ENCODE peak calls at places on chromosome 16, in ten cellular contexts. A, Y, M, P, L, W, F, R, H and U are unnamed samples.

GRCh38 chr16:71771571-71771970 is 37.1 kb downstream of the AP1G1 start:
- DNase-seq in P (no peak), H (no peak), L (no peak), W (no peak), A (no peak), Y (no peak), R (no peak), F (no peak), M (no peak), U (no peak)

GRCh38 chr16:55478827-55479559 is at the start of gene MMP2:
- DNase-seq in H (no peak), L (peak), M (no peak), P (peak), Y (no peak), W (peak), A (peak), R (peak), F (no peak), U (no peak)

GRCh38 chr16:54283735-54284318 is 2.8 kb downstream of the IRX3 start:
- DNase-seq in L (no peak), A (no peak), Y (no peak), M (no peak), P (no peak), H (no peak), F (no peak), R (no peak), W (no peak), U (no peak)

GRCh38 chr16:17445421-17445820 is 25.3 kb downstream of the XYLT1 start:
- DNase-seq in F (no peak), Y (no peak), H (no peak), M (no peak), L (no peak), P (no peak), A (no peak), R (no peak), W (no peak), U (no peak)

GRCh38 chr16:75203667-75204409 is 3.1 kb downstream of the CTRB2 start:
- DNase-seq in L (peak), P (no peak), F (no peak), H (no peak), W (no peak), M (no peak), Y (no peak), A (no peak), R (no peak), U (no peak)

GRCh38 chr16:19645557-19645981 is 72.5 kb downstream of the KNOP1 start:
- DNase-seq in W (peak), R (no peak), A (no peak), H (no peak), F (no peak), L (no peak), M (no peak), P (peak), Y (no peak), U (no peak)

GRCh38 chr16:77169650-77170236 is 21.2 kb upstream of the MON1B start:
- DNase-seq in A (peak), Y (peak), R (peak), L (no peak), P (no peak), W (peak), H (no peak), M (no peak), F (no peak), U (no peak)

GRCh38 chr16:67555795-67556212 is 6.5 kb upstream of the CTCF start:
- DNase-seq in F (no peak), Y (no peak), A (peak), H (peak), P (no peak), L (no peak), M (no peak), R (no peak), W (no peak), U (no peak)

GRCh38 chr16:68658258-68658973 is 13.3 kb downstream of the CDH3 start:
- DNase-seq in A (peak), M (no peak), Y (peak), W (peak), H (no peak), L (no peak), R (peak), F (peak), P (no peak), U (peak)

GRCh38 chr16:84195201-84196093 is 4.5 kb downstream of the ADAD2 start:
- DNase-seq in L (peak), Y (no peak), R (no peak), H (no peak), M (no peak), P (no peak), A (no peak), F (no peak), W (no peak), U (no peak)

GRCh38 chr16:10112021-10112420 is 70.2 kb downstream of the GRIN2A start:
- DNase-seq in F (no peak), Y (no peak), W (no peak), A (no peak), H (no peak), L (no peak), R (no peak), P (no peak), M (no peak), U (no peak)

GRCh38 chr16:12617401-12617819 is 186.3 kb downstream of the CPPED1 start:
- DNase-seq in A (no peak), P (no peak), Y (no peak), H (no peak), R (no peak), W (no peak), M (no peak), F (no peak), L (no peak), U (no peak)

GRCh38 chr16:20905576-20905975 is 5.0 kb downstream of the LYRM1 start:
- DNase-seq in M (no peak), H (no peak), A (peak), R (no peak), P (no peak), Y (no peak), F (no peak), W (no peak), L (no peak), U (no peak)

GRCh38 chr16:88542231-88542630 is 28.0 kb upstream of the ZC3H18 start:
- DNase-seq in H (no peak), L (no peak), A (no peak), M (no peak), F (no peak), Y (no peak), R (no peak), P (no peak), W (no peak), U (no peak)

GRCh38 chr16:85733839-85734170 is 17.1 kb downstream of the C16orf74 start:
- DNase-seq in F (no peak), A (no peak), W (no peak), P (no peak), L (no peak), M (no peak), R (peak), H (no peak), Y (peak), U (no peak)

GRCh38 chr16:85395913-85396878 is 216.9 kb upstream of the GSE1 start:
- DNase-seq in F (no peak), R (peak), L (peak), A (peak), M (peak), Y (no peak), W (peak), P (peak), H (no peak), U (peak)

GRCh38 chr16:35754391-35755369 is 2295.3 kb downstream of the TP53TG3F start:
- DNase-seq in R (no peak), H (no peak), F (no peak), A (no peak), W (no peak), M (no peak), L (no peak), Y (no peak), P (no peak), U (no peak)

GRCh38 chr16:67733734-67734470 is 14.8 kb upstream of the GFOD2 start:
- DNase-seq in Y (no peak), W (no peak), F (no peak), L (peak), M (no peak), A (no peak), R (no peak), P (no peak), H (no peak), U (no peak)

DNA sequence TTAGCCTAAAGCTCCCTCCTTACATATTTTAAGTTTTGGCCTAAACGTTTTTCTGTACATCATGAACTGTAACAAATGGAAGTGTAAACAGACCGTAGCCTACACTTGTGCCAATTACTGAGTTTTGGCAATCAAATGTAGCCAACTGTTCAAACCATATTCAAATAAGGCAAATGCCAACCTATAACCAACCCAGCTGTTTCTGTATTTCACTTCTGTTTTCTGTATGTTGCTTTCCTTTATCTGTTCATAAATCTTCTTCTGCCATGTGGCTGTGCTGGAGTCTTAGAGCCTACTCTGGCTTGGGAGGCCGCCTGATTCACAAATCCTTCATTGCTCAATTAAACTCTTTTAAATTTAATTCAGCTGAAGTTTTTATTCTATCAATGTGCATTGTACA is 6.9 kb upstream of the C16orf78 start:
- DNase-seq in F (no peak), W (no peak), A (no peak), R (peak), M (no peak), L (no peak), Y (no peak), H (no peak), P (no peak), U (no peak)
- H3K4me3 ChIP-seq in F (no peak), W (no peak), A (no peak), R (no peak), M (no peak), L (no peak), Y (no peak), H (no peak), P (no peak), U (no peak)

GRCh38 chr16:47779201-47780016 is 318.3 kb downstream of the PHKB start:
- DNase-seq in L (no peak), P (no peak), M (peak), H (peak), R (no peak), A (peak), F (no peak), W (no peak), Y (peak), U (no peak)
- H3K4me3 ChIP-seq in L (no peak), P (peak), M (peak), H (peak), R (peak), A (peak), F (peak), W (no peak), Y (peak), U (no peak)

DNA sequence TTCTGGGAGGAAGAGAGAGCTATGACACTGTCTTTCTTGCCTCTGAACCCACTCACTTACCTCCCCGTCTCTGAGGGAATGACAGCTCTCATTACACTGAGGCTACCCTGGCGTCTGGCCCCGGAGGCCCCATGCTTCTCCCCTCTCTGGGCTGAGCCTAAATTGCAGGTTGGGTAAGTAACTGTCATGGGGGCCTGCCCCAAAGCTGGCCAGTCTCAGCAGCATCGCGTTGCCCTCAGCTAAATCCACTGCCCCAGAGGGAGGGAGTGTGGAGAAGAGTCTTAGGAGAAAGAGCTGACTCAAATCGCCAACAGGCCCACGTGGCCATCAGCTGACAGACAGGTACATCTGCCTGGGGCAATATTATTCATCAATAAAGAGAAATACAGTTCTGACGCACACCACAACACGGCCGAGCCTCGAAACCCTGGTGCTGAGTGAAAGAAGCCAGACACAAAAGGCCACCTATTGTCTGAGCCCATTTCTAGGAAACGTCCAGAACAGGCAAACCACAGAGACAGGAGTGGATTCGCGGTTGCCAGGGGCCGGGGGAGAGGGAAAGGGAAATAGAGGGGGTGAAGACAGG is 156.3 kb downstream of the C16orf95 start:
- DNase-seq in Y (no peak), W (no peak), M (no peak), R (no peak), A (no peak), F (no peak), P (no peak), L (no peak), H (no peak), U (no peak)
- H3K4me3 ChIP-seq in Y (no peak), W (no peak), M (no peak), R (no peak), A (no peak), F (no peak), P (no peak), L (no peak), H (no peak), U (no peak)

GRCh38 chr16:57143125-57143965 is 42.5 kb downstream of the PSME3IP1 start:
- DNase-seq in M (peak), H (no peak), F (no peak), Y (no peak), A (no peak), W (no peak), P (no peak), L (peak), R (no peak), U (no peak)

GRCh38 chr16:57140866-57141668 is 44.8 kb downstream of the PSME3IP1 start:
- DNase-seq in Y (no peak), R (no peak), W (no peak), H (no peak), M (peak), P (no peak), A (no peak), F (no peak), L (peak), U (no peak)

GRCh38 chr16:57145046-57145963 is 40.5 kb downstream of the PSME3IP1 start:
- DNase-seq in Y (no peak), R (no peak), H (no peak), L (peak), W (no peak), A (no peak), P (no peak), F (no peak), M (no peak), U (no peak)

GRCh38 chr16:57144027-57144426 is 41.8 kb downstream of the PSME3IP1 start:
- DNase-seq in M (no peak), P (no peak), F (no peak), R (no peak), H (no peak), Y (no peak), W (no peak), L (peak), A (no peak), U (no peak)

GRCh38 chr16:57141822-57142631 is 43.8 kb downstream of the PSME3IP1 start:
- DNase-seq in L (peak), W (no peak), H (peak), F (no peak), Y (no peak), R (no peak), A (no peak), M (peak), P (no peak), U (no peak)
- H3K4me3 ChIP-seq in L (no peak), W (no peak), H (peak), F (no peak), Y (no peak), R (no peak), A (no peak), M (no peak), P (no peak), U (no peak)

GRCh38 chr16:27704252-27704651 is 154.3 kb downstream of the KATNIP start:
- DNase-seq in R (peak), M (peak), H (no peak), L (no peak), Y (no peak), F (no peak), P (no peak), A (no peak), W (no peak), U (no peak)

GRCh38 chr16:27701381-27701780 is 151.4 kb downstream of the KATNIP start:
- DNase-seq in M (no peak), L (peak), Y (no peak), H (no peak), W (no peak), A (no peak), R (no peak), P (no peak), F (no peak), U (no peak)

GRCh38 chr16:27703121-27703520 is 153.2 kb downstream of the KATNIP start:
- DNase-seq in H (no peak), M (no peak), R (no peak), W (no peak), Y (no peak), P (no peak), A (no peak), L (peak), F (no peak), U (no peak)

GRCh38 chr16:27706156-27706705 is 156.3 kb downstream of the KATNIP start:
- DNase-seq in M (no peak), R (no peak), Y (no peak), H (no peak), W (no peak), L (peak), A (no peak), F (no peak), P (no peak), U (no peak)

GRCh38 chr16:27703545-27703944 is 153.6 kb downstream of the KATNIP start:
- DNase-seq in Y (no peak), H (no peak), L (peak), M (peak), F (no peak), W (no peak), P (no peak), R (no peak), A (peak), U (no peak)
- H3K4me3 ChIP-seq in Y (no peak), H (no peak), L (no peak), M (no peak), F (no peak), W (no peak), P (no peak), R (no peak), A (no peak), U (no peak)

DNA sequence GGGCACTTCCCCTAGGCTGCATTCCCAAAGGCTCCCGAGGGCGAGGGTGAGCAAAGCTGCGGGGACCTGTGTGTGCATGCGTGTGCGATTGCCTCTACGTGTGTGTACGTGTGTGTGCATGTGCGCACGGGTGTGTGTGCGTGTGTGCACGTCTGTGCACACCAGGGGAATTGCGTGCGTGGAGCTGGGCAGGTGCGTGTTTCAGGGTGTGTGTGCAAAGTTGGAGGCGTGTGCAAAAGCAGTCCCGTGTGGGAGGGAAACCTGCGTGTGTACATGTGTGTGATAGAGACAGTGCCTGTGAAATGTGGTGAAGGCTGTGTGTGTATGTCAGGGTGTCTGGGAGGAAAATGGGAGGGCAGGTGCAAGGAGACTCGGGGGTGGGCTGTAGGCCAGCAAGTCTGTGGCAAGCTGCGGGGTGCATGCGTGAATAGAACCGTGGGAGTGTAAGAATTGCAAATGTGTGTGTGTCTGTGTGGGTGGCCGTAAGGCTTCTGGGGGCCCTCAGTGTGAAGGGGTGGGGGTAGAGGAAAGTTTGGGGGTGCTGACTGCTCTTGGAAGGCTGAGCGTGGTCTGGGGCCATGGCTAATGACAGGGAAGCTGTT is 481 bp downstream of the SEC14L5 start:
- DNase-seq in A (no peak), Y (no peak), M (no peak), F (no peak), H (no peak), W (no peak), R (no peak), L (no peak), P (no peak), U (no peak)
- H3K4me3 ChIP-seq in A (peak), Y (peak), M (peak), F (peak), H (no peak), W (peak), R (peak), L (peak), P (peak), U (peak)

DNA sequence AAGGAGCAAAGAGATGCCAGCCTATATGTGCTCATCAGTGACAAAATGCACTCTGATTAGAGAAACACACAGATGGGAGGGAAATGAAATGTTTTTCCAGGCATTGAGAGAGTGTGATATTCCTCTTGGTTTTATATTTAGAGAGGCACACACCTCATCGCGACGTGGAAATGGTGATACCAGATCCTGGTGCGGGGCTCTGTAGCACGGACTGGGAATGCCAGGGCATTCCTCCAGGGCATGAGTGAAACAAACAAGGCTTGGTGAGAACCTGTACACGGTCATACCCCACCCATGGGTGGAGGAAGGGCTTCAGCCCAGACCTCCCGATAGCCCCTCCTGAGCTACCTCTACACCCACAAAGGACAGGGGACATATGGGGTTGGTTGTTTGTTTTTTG is 280.2 kb downstream of the C16orf95 start:
- DNase-seq in W (no peak), M (no peak), L (no peak), H (no peak), A (no peak), P (no peak), Y (no peak), F (no peak), R (no peak), U (no peak)
- H3K4me3 ChIP-seq in W (no peak), M (no peak), L (no peak), H (no peak), A (no peak), P (no peak), Y (no peak), F (no peak), R (no peak), U (no peak)

DNA sequence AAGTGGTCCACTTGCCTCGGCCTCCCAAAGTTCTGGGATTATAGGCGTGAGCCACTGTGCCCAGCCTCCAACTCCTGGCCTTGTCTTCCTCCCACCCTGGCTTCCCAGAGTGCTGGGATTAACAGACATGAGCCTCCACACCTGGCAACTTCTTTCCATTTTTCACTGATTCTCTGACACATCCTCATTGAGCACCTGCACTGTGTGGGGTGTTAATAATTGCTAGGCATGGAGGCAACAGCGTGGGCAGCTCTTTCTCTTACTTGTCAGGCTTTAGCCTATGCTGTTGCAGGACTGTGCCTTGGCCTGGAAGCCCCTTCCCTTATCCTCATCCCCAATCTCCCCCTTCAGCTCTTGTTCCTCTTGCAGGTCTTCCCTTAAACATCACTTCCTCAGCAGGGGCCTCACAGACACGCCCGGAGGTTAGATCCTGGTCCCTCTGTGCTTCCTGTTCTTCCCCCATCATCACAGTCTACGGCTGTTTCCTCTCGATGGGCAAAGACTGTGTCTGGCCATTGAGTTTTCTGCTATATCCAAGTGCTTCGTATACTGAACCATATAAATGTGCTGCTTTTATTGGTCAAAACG is 7.9 kb downstream of the QPRT start:
- DNase-seq in H (no peak), A (no peak), Y (no peak), M (no peak), R (no peak), F (no peak), L (no peak), W (no peak), P (no peak), U (no peak)
- H3K4me3 ChIP-seq in H (no peak), A (no peak), Y (no peak), M (no peak), R (no peak), F (no peak), L (no peak), W (no peak), P (no peak), U (no peak)